ENCODE peak calls at places on chromosomes 3 and 15, in ten cellular contexts. H, B, I, X, C, F, D, Y, O and Q are unnamed samples.

GRCh38 chr3:153273767-153274443 is 111.9 kb downstream of the RAP2B start:
- DNase-seq in H (peak), B (peak), I (peak), X (no peak), C (no peak), F (no peak), D (no peak), Y (peak), O (no peak), Q (no peak)

GRCh38 chr15:64060716-64061115 is 14.4 kb upstream of the DAPK2 start:
- DNase-seq in H (no peak), B (no peak), I (no peak), X (no peak), C (no peak), F (no peak), D (no peak), Y (no peak), O (no peak), Q (no peak)

GRCh38 chr3:27728195-27729087 is 6.3 kb upstream of the EOMES start:
- DNase-seq in H (no peak), B (no peak), I (no peak), X (peak), C (no peak), F (no peak), D (no peak), Y (no peak), O (no peak), Q (no peak)

GRCh38 chr3:183253961-183254815 is 1.1 kb downstream of the B3GNT5 start:
- DNase-seq in H (no peak), B (no peak), I (peak), X (peak), C (peak), F (peak), D (no peak), Y (no peak), O (no peak), Q (no peak)

GRCh38 chr3:23949784-23950183 is 4.7 kb downstream of the NR1D2 start:
- DNase-seq in H (no peak), B (no peak), I (no peak), X (peak), C (peak), F (no peak), D (no peak), Y (no peak), O (no peak), Q (no peak)

GRCh38 chr3:123412811-123413588 is 35.9 kb downstream of the ADCY5 start:
- DNase-seq in H (no peak), B (no peak), I (no peak), X (no peak), C (no peak), F (peak), D (peak), Y (no peak), O (no peak), Q (no peak)

GRCh38 chr15:39180494-39180930 is 400.4 kb upstream of the THBS1 start:
- DNase-seq in H (peak), B (peak), I (no peak), X (no peak), C (no peak), F (no peak), D (no peak), Y (no peak), O (no peak), Q (no peak)

GRCh38 chr3:101848754-101849713 is at the start of gene NFKBIZ:
- DNase-seq in H (peak), B (peak), I (peak), X (peak), C (peak), F (peak), D (peak), Y (peak), O (peak), Q (peak)

GRCh38 chr3:120615863-120616599 is 19.9 kb downstream of the NDUFB4 start:
- DNase-seq in H (peak), B (peak), I (no peak), X (no peak), C (no peak), F (peak), D (peak), Y (peak), O (no peak), Q (no peak)

GRCh38 chr3:188230962-188231361 is 77.0 kb downstream of the LPP start:
- DNase-seq in H (no peak), B (no peak), I (peak), X (no peak), C (no peak), F (no peak), D (no peak), Y (peak), O (no peak), Q (no peak)

GRCh38 chr3:122493296-122493695 is 21.4 kb downstream of the KPNA1 start:
- DNase-seq in H (peak), B (peak), I (peak), X (no peak), C (no peak), F (no peak), D (no peak), Y (no peak), O (no peak), Q (no peak)

GRCh38 chr3:25547928-25548327 is 116.8 kb downstream of the TOP2B start:
- DNase-seq in H (no peak), B (no peak), I (no peak), X (no peak), C (no peak), F (no peak), D (no peak), Y (peak), O (no peak), Q (no peak)

GRCh38 chr3:8504611-8504973 is 3.0 kb downstream of the LMCD1 start:
- DNase-seq in H (no peak), B (no peak), I (no peak), X (no peak), C (no peak), F (no peak), D (no peak), Y (no peak), O (no peak), Q (no peak)

GRCh38 chr3:67531149-67532101 is 123.0 kb downstream of the SUCLG2 start:
- DNase-seq in H (no peak), B (no peak), I (no peak), X (no peak), C (no peak), F (no peak), D (no peak), Y (no peak), O (no peak), Q (no peak)

GRCh38 chr3:111998661-111999641 is at the start of gene TAGLN3:
- DNase-seq in H (no peak), B (peak), I (peak), X (peak), C (peak), F (no peak), D (peak), Y (peak), O (no peak), Q (no peak)

GRCh38 chr15:59170295-59170881 is 36.3 kb upstream of the LDHAL6B start:
- DNase-seq in H (no peak), B (no peak), I (peak), X (no peak), C (no peak), F (peak), D (peak), Y (peak), O (no peak), Q (no peak)

GRCh38 chr3:4689021-4689420 is 195.9 kb downstream of the ITPR1 start:
- DNase-seq in H (no peak), B (no peak), I (no peak), X (no peak), C (no peak), F (no peak), D (no peak), Y (no peak), O (no peak), Q (no peak)

GRCh38 chr15:43977072-43977884 is 150.5 kb downstream of the WDR76 start:
- DNase-seq in H (no peak), B (no peak), I (no peak), X (peak), C (peak), F (no peak), D (no peak), Y (no peak), O (no peak), Q (no peak)

GRCh38 chr15:90191344-90191687 is 9.8 kb upstream of the SEMA4B start:
- DNase-seq in H (no peak), B (no peak), I (no peak), X (no peak), C (no peak), F (no peak), D (no peak), Y (no peak), O (no peak), Q (no peak)

GRCh38 chr3:61331937-61332590 is 80.8 kb upstream of the FHIT start:
- DNase-seq in H (no peak), B (no peak), I (no peak), X (no peak), C (no peak), F (no peak), D (no peak), Y (no peak), O (no peak), Q (no peak)

GRCh38 chr3:40939113-40940070 is 259.9 kb upstream of the CTNNB1 start:
- DNase-seq in H (no peak), B (no peak), I (peak), X (no peak), C (no peak), F (peak), D (no peak), Y (peak), O (no peak), Q (no peak)

GRCh38 chr3:38655708-38656300 is 6.3 kb upstream of the SCN5A start:
- DNase-seq in H (peak), B (peak), I (peak), X (no peak), C (peak), F (no peak), D (no peak), Y (peak), O (no peak), Q (no peak)

GRCh38 chr3:42874749-42875148 is 930 bp downstream of the CYP8B1 start:
- DNase-seq in H (no peak), B (no peak), I (no peak), X (no peak), C (no peak), F (no peak), D (no peak), Y (no peak), O (no peak), Q (no peak)

GRCh38 chr3:77081240-77081661 is 41.4 kb downstream of the ROBO2 start:
- DNase-seq in H (peak), B (peak), I (peak), X (no peak), C (no peak), F (no peak), D (peak), Y (peak), O (no peak), Q (no peak)

GRCh38 chr15:99989095-99989494 is 255.9 kb upstream of the LYSMD4 start:
- DNase-seq in H (no peak), B (no peak), I (no peak), X (no peak), C (no peak), F (peak), D (no peak), Y (no peak), O (no peak), Q (no peak)

GRCh38 chr15:62573856-62574255 is 408.8 kb upstream of the C2CD4B start:
- DNase-seq in H (no peak), B (no peak), I (no peak), X (no peak), C (no peak), F (no peak), D (no peak), Y (no peak), O (no peak), Q (no peak)

GRCh38 chr15:79981861-79982455 is 11.0 kb upstream of the BCL2A1 start:
- DNase-seq in H (no peak), B (no peak), I (no peak), X (peak), C (peak), F (no peak), D (no peak), Y (no peak), O (no peak), Q (no peak)

GRCh38 chr3:159322322-159322939 is 520.6 kb downstream of the MFSD1 start:
- DNase-seq in H (peak), B (peak), I (peak), X (peak), C (peak), F (no peak), D (no peak), Y (no peak), O (no peak), Q (no peak)

GRCh38 chr3:127851899-127852298 is 29.6 kb upstream of the MGLL start:
- DNase-seq in H (no peak), B (no peak), I (no peak), X (no peak), C (no peak), F (no peak), D (no peak), Y (no peak), O (no peak), Q (no peak)

DNA sequence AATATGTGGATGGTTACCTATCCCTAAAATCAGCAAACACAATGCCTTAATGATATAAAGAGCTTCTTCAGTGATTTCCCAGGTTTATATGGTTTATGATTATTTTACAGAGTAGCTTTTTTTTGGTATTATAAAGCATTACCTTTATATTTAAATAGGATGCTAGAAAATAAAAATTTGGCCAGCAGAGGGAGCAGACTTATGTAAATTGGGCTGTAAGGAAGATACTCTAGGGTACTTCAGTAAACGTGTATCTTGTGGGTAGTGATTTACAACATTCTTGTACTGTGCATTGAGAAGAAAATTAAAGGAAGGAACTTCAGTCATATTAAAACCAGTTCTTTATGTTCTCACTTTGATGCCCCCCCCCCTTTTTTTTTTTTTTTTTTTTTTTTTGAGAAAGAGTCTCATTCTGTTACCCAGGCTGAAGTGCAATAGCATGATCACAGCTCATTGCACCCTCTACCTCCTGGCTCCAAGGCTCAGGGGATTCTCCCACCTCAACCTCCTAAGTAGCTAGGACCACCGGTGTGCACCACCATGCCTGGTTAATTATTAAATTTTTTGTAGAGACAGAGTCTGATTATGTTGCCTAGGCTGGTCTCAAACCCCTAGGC is 167.9 kb downstream of the BBX start:
- DNase-seq in H (peak), B (peak), I (peak), X (peak), C (peak), F (no peak), D (no peak), Y (peak), O (no peak), Q (no peak)
- TF ChIP-seq CTCF in H (peak), B (peak), I (peak), X (no peak), C (peak), F (peak), D (peak), Y (peak), O (peak), Q (no peak)

GRCh38 chr3:177378168-177378567 is 180.9 kb upstream of the TBL1XR1 start:
- DNase-seq in H (no peak), B (no peak), I (no peak), X (peak), C (peak), F (no peak), D (no peak), Y (no peak), O (no peak), Q (no peak)

GRCh38 chr3:177377166-177377565 is 179.9 kb upstream of the TBL1XR1 start:
- DNase-seq in H (no peak), B (no peak), I (peak), X (no peak), C (no peak), F (no peak), D (no peak), Y (peak), O (no peak), Q (no peak)

GRCh38 chr3:177382944-177383343 is 185.7 kb upstream of the TBL1XR1 start:
- DNase-seq in H (no peak), B (no peak), I (no peak), X (no peak), C (no peak), F (no peak), D (no peak), Y (peak), O (no peak), Q (no peak)

GRCh38 chr3:177381070-177381469 is 183.8 kb upstream of the TBL1XR1 start:
- DNase-seq in H (no peak), B (no peak), I (no peak), X (no peak), C (no peak), F (no peak), D (no peak), Y (no peak), O (no peak), Q (no peak)

GRCh38 chr3:177379045-177379444 is 181.8 kb upstream of the TBL1XR1 start:
- DNase-seq in H (no peak), B (no peak), I (no peak), X (no peak), C (no peak), F (no peak), D (no peak), Y (no peak), O (no peak), Q (no peak)
- TF ChIP-seq CTCF in H (no peak), B (no peak), I (no peak), X (no peak), C (no peak), F (no peak), D (no peak), Y (no peak), O (no peak), Q (no peak)

GRCh38 chr15:60737217-60737616 is 258.3 kb upstream of the ICE2 start:
- DNase-seq in H (no peak), B (no peak), I (no peak), X (no peak), C (no peak), F (no peak), D (no peak), Y (no peak), O (no peak), Q (no peak)
- TF ChIP-seq CTCF in H (no peak), B (peak), I (no peak), X (no peak), C (no peak), F (no peak), D (no peak), Y (no peak), O (no peak), Q (no peak)

GRCh38 chr15:45395956-45396355 is 17.6 kb upstream of the GATM start:
- DNase-seq in H (no peak), B (no peak), I (no peak), X (no peak), C (no peak), F (no peak), D (no peak), Y (no peak), O (no peak), Q (no peak)

GRCh38 chr15:45394681-45395080 is 16.3 kb upstream of the GATM start:
- DNase-seq in H (no peak), B (no peak), I (no peak), X (no peak), C (no peak), F (no peak), D (no peak), Y (no peak), O (no peak), Q (no peak)

GRCh38 chr15:45397116-45397665 is 18.8 kb upstream of the GATM start:
- DNase-seq in H (no peak), B (no peak), I (no peak), X (no peak), C (no peak), F (no peak), D (no peak), Y (no peak), O (no peak), Q (no peak)

GRCh38 chr15:45391746-45392711 is 13.7 kb upstream of the GATM start:
- DNase-seq in H (no peak), B (no peak), I (no peak), X (peak), C (peak), F (no peak), D (no peak), Y (peak), O (no peak), Q (no peak)

DNA sequence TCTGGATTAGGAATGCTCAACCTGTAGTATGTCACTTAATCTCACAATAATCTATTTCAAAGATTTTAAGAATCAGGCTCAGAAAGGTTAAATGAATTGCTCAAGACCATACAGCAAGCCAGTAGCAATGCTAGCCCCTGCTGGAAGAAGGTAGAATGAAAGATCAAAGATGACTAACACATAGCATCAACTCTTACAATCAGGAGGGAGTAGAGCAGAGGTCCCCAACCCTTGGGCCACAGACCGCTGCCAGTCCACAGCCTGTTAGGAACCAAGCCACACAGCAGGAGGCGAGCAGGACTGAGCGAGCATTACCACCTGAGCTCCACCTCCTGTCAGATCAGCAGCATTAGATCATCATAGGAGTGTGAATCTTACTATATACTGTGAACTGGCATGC is 15.5 kb upstream of the GATM start:
- DNase-seq in H (no peak), B (peak), I (peak), X (no peak), C (no peak), F (no peak), D (no peak), Y (peak), O (no peak), Q (no peak)
- TF ChIP-seq CTCF in H (no peak), B (peak), I (no peak), X (no peak), C (peak), F (no peak), D (no peak), Y (peak), O (no peak), Q (no peak)

DNA sequence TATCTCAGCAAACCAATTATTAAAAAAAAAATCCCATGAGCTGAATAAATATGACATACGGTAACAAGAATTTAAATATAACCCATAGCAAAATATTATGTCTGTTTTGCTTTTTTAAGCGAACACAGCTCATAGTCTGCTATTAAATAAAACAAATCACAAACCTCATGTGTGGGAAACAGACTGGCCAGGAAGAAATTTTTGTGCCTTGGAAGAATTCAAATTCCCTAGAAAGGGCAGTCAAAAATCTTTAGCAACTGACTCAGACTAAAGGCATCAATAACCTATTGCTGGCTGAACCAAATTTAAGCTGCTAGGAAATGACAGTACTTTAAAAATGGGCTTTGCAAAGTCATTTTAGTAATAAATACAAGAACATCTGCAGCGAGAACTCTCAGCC is 151.5 kb downstream of the PLD1 start:
- DNase-seq in H (no peak), B (no peak), I (no peak), X (no peak), C (no peak), F (no peak), D (no peak), Y (no peak), O (no peak), Q (no peak)
- TF ChIP-seq CTCF in H (no peak), B (no peak), I (no peak), X (no peak), C (no peak), F (no peak), D (no peak), Y (no peak), O (no peak), Q (no peak)

GRCh38 chr3:49781415-49782199 is 4.7 kb downstream of the IP6K1 start:
- DNase-seq in H (no peak), B (no peak), I (no peak), X (no peak), C (no peak), F (no peak), D (no peak), Y (no peak), O (peak), Q (no peak)
- TF ChIP-seq CTCF in H (no peak), B (no peak), I (no peak), X (no peak), C (no peak), F (no peak), D (no peak), Y (no peak), O (no peak), Q (no peak)